ENCODE peak calls at places on chromosomes 1 and 21, in four cellular contexts. D is HCT116, J is K562, R is HepG2. C is an unnamed sample.

GRCh38 chr1:154558610-154559495 is at the start of gene UBE2Q1:
- DNase-seq in D (peak), J (peak), R (peak), C (peak)

GRCh38 chr1:244269169-244269568 is 182.5 kb downstream of the ADSS2 start:
- DNase-seq in D (no peak), J (no peak), R (no peak), C (no peak)

GRCh38 chr1:165424454-165425283 is 20.3 kb downstream of the RXRG start:
- DNase-seq in D (no peak), J (no peak), R (no peak), C (no peak)

GRCh38 chr21:44006656-44007055 is 5.5 kb upstream of the TRAPPC10 start:
- DNase-seq in D (no peak), J (no peak), R (no peak), C (no peak)

GRCh38 chr1:228209657-228210056 is 1.8 kb downstream of the OBSCN start:
- DNase-seq in D (no peak), J (no peak), R (no peak), C (no peak)

GRCh38 chr21:42262826-42263225 is 43.9 kb downstream of the ABCG1 start:
- DNase-seq in D (no peak), J (no peak), R (peak), C (no peak)

GRCh38 chr1:50880373-50880772 is 79.7 kb downstream of the FAF1 start:
- DNase-seq in D (no peak), J (no peak), R (no peak), C (no peak)

GRCh38 chr1:90359994-90360393 is 357.1 kb downstream of the BARHL2 start:
- DNase-seq in D (no peak), J (no peak), R (no peak), C (no peak)

GRCh38 chr1:198663996-198664789 is 25.4 kb downstream of the PTPRC start:
- DNase-seq in D (no peak), J (no peak), R (no peak), C (no peak)

GRCh38 chr1:24210195-24210627 is 23.1 kb upstream of the IFNLR1 start:
- DNase-seq in D (no peak), J (no peak), R (peak), C (no peak)

GRCh38 chr1:3895951-3896325 is 4.1 kb downstream of the C1orf174 start:
- DNase-seq in D (no peak), J (no peak), R (no peak), C (no peak)

GRCh38 chr21:15638856-15639549 is 90.8 kb upstream of the USP25 start:
- DNase-seq in D (no peak), J (no peak), R (peak), C (no peak)

GRCh38 chr21:33251119-33251518 is 15.0 kb upstream of the IL10RB start:
- DNase-seq in D (no peak), J (no peak), R (no peak), C (no peak)

GRCh38 chr1:90671736-90672135 is 45.4 kb downstream of the BARHL2 start:
- DNase-seq in D (no peak), J (no peak), R (no peak), C (no peak)

GRCh38 chr1:226827458-226827857 is 43.0 kb upstream of the PSEN2 start:
- DNase-seq in D (no peak), J (peak), R (no peak), C (no peak)

GRCh38 chr1:214019499-214019898 is 31.7 kb downstream of the PROX1 start:
- DNase-seq in D (no peak), J (no peak), R (no peak), C (no peak)

GRCh38 chr21:39688010-39688409 is 57.0 kb upstream of the IGSF5 start:
- DNase-seq in D (no peak), J (no peak), R (no peak), C (no peak)

GRCh38 chr1:19179597-19180271 is 30.3 kb downstream of the UBR4 start:
- DNase-seq in D (peak), J (peak), R (peak), C (peak)

GRCh38 chr1:207459008-207459407 is 4.9 kb downstream of the CR2 start:
- DNase-seq in D (no peak), J (no peak), R (no peak), C (no peak)

GRCh38 chr1:205421728-205422127 is at the start of gene LEMD1:
- DNase-seq in D (no peak), J (no peak), R (no peak), C (no peak)

GRCh38 chr1:115829023-115829674 is 11.8 kb downstream of the NHLH2 start:
- DNase-seq in D (peak), J (peak), R (peak), C (no peak)

GRCh38 chr1:38476111-38476783 is 383.3 kb downstream of the RRAGC start:
- DNase-seq in D (no peak), J (no peak), R (no peak), C (no peak)

GRCh38 chr1:173420330-173420806 is 56.8 kb upstream of the PRDX6 start:
- DNase-seq in D (peak), J (peak), R (peak), C (no peak)

GRCh38 chr1:209412036-209412435 is 171.5 kb upstream of the CAMK1G start:
- DNase-seq in D (no peak), J (no peak), R (no peak), C (no peak)

GRCh38 chr1:34946211-34946610 is 16.8 kb upstream of the DLGAP3 start:
- DNase-seq in D (no peak), J (no peak), R (no peak), C (no peak)

GRCh38 chr1:225735252-225736149 is 42.1 kb upstream of the SRP9 start:
- DNase-seq in D (no peak), J (no peak), R (peak), C (peak)

GRCh38 chr21:44984428-44984791 is 44.6 kb downstream of the SLX9 start:
- DNase-seq in D (no peak), J (no peak), R (peak), C (no peak)

GRCh38 chr1:145992502-145992936 is 3.9 kb downstream of the TXNIP start:
- DNase-seq in D (no peak), J (peak), R (no peak), C (no peak)

GRCh38 chr1:77413541-77414335 is 131.9 kb downstream of the AK5 start:
- DNase-seq in D (no peak), J (no peak), R (no peak), C (no peak)

GRCh38 chr1:38403667-38404066 is 357.1 kb upstream of the POU3F1 start:
- DNase-seq in D (no peak), J (no peak), R (no peak), C (no peak)

GRCh38 chr1:14778882-14779594 is 180.6 kb downstream of the KAZN start:
- DNase-seq in D (peak), J (peak), R (peak), C (no peak)

GRCh38 chr1:18066576-18066975 is 41.0 kb upstream of the IGSF21 start:
- DNase-seq in D (no peak), J (no peak), R (no peak), C (no peak)

GRCh38 chr1:116720406-116721071 is 33.7 kb upstream of the CD2 start:
- DNase-seq in D (no peak), J (peak), R (no peak), C (no peak)

GRCh38 chr1:17630048-17630830 is 90.7 kb downstream of the ARHGEF10L start:
- DNase-seq in D (no peak), J (no peak), R (no peak), C (no peak)

GRCh38 chr1:223046011-223046410 is 97.0 kb downstream of the TLR5 start:
- DNase-seq in D (no peak), J (no peak), R (peak), C (no peak)

GRCh38 chr21:46545911-46546310 is 59.0 kb downstream of the S100B start:
- DNase-seq in D (no peak), J (no peak), R (no peak), C (no peak)

GRCh38 chr1:218454700-218455282 is 109.7 kb downstream of the TGFB2 start:
- DNase-seq in D (no peak), J (no peak), R (no peak), C (no peak)

DNA sequence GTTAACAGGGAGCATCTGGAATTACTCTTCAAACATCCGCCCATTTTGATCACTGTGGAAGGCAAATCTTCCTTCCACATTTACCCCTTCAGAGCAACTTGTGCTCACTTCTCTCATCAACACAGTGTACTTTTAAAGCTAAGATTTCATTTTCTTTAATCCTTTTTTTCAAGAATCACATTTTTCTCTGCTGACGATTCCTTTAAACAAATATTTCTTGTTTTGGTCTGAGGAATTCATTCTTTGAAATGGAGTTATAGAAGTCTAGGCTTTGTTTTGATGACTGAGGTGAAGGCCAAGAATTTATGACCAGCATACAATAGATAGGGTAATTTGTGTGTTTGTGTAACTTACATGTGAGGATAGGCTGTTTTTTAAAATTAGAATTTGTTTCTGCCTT is 25.6 kb downstream of the LRRC42 start:
- DNase-seq in D (no peak), J (no peak), R (no peak), C (no peak)
- TF ChIP-seq TCF7L2 in D (no peak), J (no peak), R (no peak), C (no peak)

GRCh38 chr1:1305300-1306069 is 2.2 kb downstream of the ACAP3 start:
- DNase-seq in D (no peak), J (peak), R (peak), C (no peak)
- TF ChIP-seq TCF7L2 in D (no peak), J (no peak), R (no peak), C (no peak)

GRCh38 chr21:34936874-34937563 is 112.1 kb downstream of the RUNX1 start:
- DNase-seq in D (no peak), J (no peak), R (peak), C (no peak)
- TF ChIP-seq TCF7L2 in D (no peak), J (no peak), R (no peak), C (no peak)

DNA sequence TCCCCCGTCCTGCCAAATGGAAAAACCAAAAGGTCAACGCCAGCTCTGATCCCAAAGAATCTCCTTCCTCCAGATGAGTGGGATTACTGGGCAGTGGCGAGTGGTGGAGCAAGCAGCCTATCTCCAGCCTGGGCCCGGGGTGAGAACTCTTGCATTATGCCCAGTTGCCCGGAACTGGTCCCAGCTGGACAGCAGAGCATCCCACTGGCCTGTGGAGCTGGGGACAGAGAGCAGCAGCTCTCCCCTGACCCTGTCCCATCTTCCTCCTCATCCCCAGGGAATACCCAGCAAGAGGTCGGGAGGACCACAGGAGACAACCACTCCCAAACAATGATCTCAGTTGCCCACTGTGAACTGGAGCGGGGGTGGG is 130.5 kb downstream of the TMEM53 start:
- DNase-seq in D (no peak), J (no peak), R (no peak), C (no peak)
- TF ChIP-seq TCF7L2 in D (no peak), J (no peak), R (no peak), C (no peak)

GRCh38 chr1:202806845-202807366 is 1.3 kb downstream of the KDM5B start:
- DNase-seq in D (no peak), J (no peak), R (no peak), C (no peak)
- TF ChIP-seq TCF7L2 in D (no peak), J (no peak), R (no peak), C (no peak)

GRCh38 chr1:180258290-180258689 is 28.2 kb downstream of the LHX4 start:
- DNase-seq in D (no peak), J (no peak), R (no peak), C (no peak)
- TF ChIP-seq TCF7L2 in D (no peak), J (no peak), R (no peak), C (no peak)

GRCh38 chr1:210850556-210850955 is 283.4 kb downstream of the KCNH1 start:
- DNase-seq in D (no peak), J (no peak), R (no peak), C (no peak)
- TF ChIP-seq TCF7L2 in D (no peak), J (no peak), R (no peak), C (no peak)

DNA sequence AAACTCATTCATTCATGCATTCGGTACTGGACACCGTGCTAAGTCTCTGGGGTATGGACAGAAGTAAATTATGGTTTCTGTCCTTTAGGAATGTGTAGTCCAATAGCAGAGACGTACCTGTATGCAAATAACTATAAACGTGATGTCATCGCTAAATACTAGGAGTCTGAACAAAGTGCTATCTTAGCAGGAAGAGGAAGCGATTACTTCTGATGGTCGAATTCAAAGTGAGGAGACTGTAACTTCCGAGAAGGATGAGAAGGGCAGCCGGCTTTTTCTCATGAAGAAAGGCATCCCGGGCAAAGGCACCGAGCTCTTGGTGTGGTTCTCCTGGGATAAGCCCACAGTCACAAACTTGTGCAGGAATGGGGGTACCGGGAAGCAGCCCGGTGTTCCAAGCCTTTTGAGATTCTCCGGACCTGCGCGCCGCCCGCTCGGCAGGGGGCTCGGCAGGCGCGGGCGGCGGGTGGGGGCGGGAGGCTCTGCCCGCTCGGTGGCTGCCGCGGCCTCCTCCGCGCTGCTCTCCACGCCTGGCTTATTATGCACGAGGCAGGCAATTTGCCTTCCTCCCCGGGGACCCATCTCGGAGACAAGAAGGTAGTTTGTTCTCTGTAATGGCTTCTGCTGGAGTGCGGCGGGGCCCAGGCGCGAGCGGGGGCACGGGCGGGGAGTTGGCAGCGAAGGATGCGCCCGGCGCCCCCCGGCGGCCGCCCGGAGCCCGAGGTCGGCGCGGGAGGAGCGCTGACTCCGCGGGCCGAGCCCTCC is 67.5 kb upstream of the CD1D start:
- DNase-seq in D (no peak), J (no peak), R (no peak), C (no peak)
- TF ChIP-seq TCF7L2 in D (no peak), J (no peak), R (no peak), C (no peak)

GRCh38 chr1:113147073-113147625 is 74.2 kb downstream of the LRIG2 start:
- DNase-seq in D (no peak), J (no peak), R (no peak), C (no peak)
- TF ChIP-seq TCF7L2 in D (no peak), J (no peak), R (no peak), C (no peak)

GRCh38 chr1:97902067-97902466 is 18.8 kb downstream of the DPYD start:
- DNase-seq in D (no peak), J (no peak), R (no peak), C (no peak)
- TF ChIP-seq TCF7L2 in D (no peak), J (no peak), R (no peak), C (no peak)

C was measured in Panc1.